ENCODE peak calls at places on chromosomes 4 and X, in four cellular contexts. F, N, Y and K are unnamed samples.

GRCh38 chr4:25817059-25817681 is 45.6 kb downstream of the SEL1L3 start:
- DNase-seq in F (no peak), N (peak; percentile 90), Y (no peak), K (no peak)

GRCh38 chr4:101711590-101712255 is 78.8 kb upstream of the BANK1 start:
- DNase-seq in F (no peak), N (no peak), Y (no peak), K (no peak)

GRCh38 chr4:37533286-37534033 is 152.7 kb downstream of the RELL1 start:
- DNase-seq in F (no peak), N (no peak), Y (no peak), K (no peak)

GRCh38 chrX:19846995-19847790 is 40.2 kb downstream of the SH3KBP1 start:
- DNase-seq in F (no peak), N (peak; percentile 84), Y (no peak), K (peak; percentile 58)

GRCh38 chr4:107734120-107734519 is 14.1 kb upstream of the PAPSS1 start:
- DNase-seq in F (peak; percentile 51), N (no peak), Y (peak; percentile 31), K (no peak)

GRCh38 chrX:30822068-30822671 is 66.9 kb downstream of the TAB3 start:
- DNase-seq in F (no peak), N (no peak), Y (peak; percentile 51), K (peak; percentile 7)

GRCh38 chrX:112067601-112068000 is 15.0 kb downstream of the TRPC5 start:
- DNase-seq in F (no peak), N (no peak), Y (no peak), K (no peak)

GRCh38 chr4:7073526-7074390 is 5.9 kb upstream of the GRPEL1 start:
- DNase-seq in F (peak; percentile 66), N (peak; percentile 16), Y (peak; percentile 68), K (peak; percentile 56)

GRCh38 chr4:74919783-74920182 is 13.1 kb upstream of the PARM1 start:
- DNase-seq in F (no peak), N (no peak), Y (no peak), K (no peak)

GRCh38 chrX:112834016-112834855 is 6.4 kb downstream of the AMOT start:
- DNase-seq in F (no peak), N (peak; percentile 78), Y (no peak), K (peak; percentile 47)

GRCh38 chr4:21410372-21410771 is 538.2 kb downstream of the KCNIP4 start:
- DNase-seq in F (no peak), N (no peak), Y (no peak), K (no peak)

GRCh38 chr4:152501846-152502536 is 33.9 kb downstream of the FBXW7 start:
- DNase-seq in F (no peak), N (peak; percentile 22), Y (no peak), K (no peak)
- H3K79me2 ChIP-seq in F (peaks cover 62% of the 10 kb centered on the region), N (peaks cover 48% of the 10 kb centered on the region), Y (peaks cover 88% of the 10 kb centered on the region), K (peaks cover 66% of the 10 kb centered on the region)

GRCh38 chr4:119299221-119300071 is 22.5 kb downstream of the FABP2 start:
- DNase-seq in F (no peak), N (peak; percentile 10), Y (peak; percentile 62), K (peak; percentile 31)

GRCh38 chr4:119300072-119300387 is 21.9 kb downstream of the FABP2 start:
- DNase-seq in F (no peak), N (no peak), Y (no peak), K (peak; percentile 60)

GRCh38 chr4:119300388-119301131 is 21.4 kb downstream of the FABP2 start:
- DNase-seq in F (peak; percentile 93), N (peak; percentile 81), Y (peak; percentile 93), K (peak; percentile 97)

GRCh38 chr4:119296356-119296755 is 25.6 kb downstream of the FABP2 start:
- DNase-seq in F (no peak), N (no peak), Y (no peak), K (no peak)

GRCh38 chr4:119297795-119298194 is 24.1 kb downstream of the FABP2 start:
- DNase-seq in F (no peak), N (no peak), Y (no peak), K (no peak)
- H3K79me2 ChIP-seq in F (peaks cover 14% of the 10 kb centered on the region), N (peaks cover 40% of the 10 kb centered on the region), Y (peaks cover 38% of the 10 kb centered on the region), K (peaks cover 46% of the 10 kb centered on the region)

GRCh38 chr4:113708250-113708649 is 53.3 kb downstream of the CAMK2D start:
- DNase-seq in F (no peak), N (peak; percentile 41), Y (no peak), K (no peak)
- H3K79me2 ChIP-seq in F (no peaks in the 10 kb centered on the region), N (peaks cover 60% of the 10 kb centered on the region), Y (peaks cover 89% of the 10 kb centered on the region), K (peaks cover 91% of the 10 kb centered on the region)

DNA sequence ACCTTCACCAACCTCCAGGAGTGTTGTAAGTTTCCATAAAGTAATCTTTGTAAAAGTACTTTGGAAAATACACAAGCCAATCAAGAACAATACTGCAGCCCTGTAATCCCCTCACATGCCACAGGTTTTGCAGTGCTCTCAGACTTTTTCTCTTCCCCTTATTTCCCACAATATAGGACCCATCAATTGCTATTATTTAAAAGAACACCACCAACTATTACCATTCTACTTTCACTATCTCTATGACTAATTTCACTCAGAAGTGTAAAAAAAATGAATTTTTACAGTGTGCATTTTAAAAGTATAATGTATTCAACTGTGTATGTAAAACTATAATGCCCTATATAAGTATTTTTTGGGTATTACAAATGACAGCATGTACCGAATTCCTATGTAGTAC is 1.7 kb downstream of the ATP8A1 start:
- DNase-seq in F (no peak), N (no peak), Y (no peak), K (no peak)
- H3K79me2 ChIP-seq in F (peaks cover 10% of the 10 kb centered on the region), N (no peaks in the 10 kb centered on the region), Y (peaks cover 72% of the 10 kb centered on the region), K (peaks cover 31% of the 10 kb centered on the region)